ENCODE peak calls at places on chromosomes 6 and 20, in four cellular contexts. G is endothelial cell of umbilical vein, F is GM13977, V is astrocyte of the spinal cord. L is an unnamed sample.

GRCh38 chr20:50260480-50261221 is 70.0 kb downstream of the CEBPB start:
- DNase-seq in F (no peak), G (no peak), V (no peak), L (no peak)

GRCh38 chr6:33826537-33826936 is 22.7 kb upstream of the MLN start:
- DNase-seq in G (no peak), V (no peak), F (no peak), L (no peak)

GRCh38 chr6:130975325-130975724 is 87.7 kb downstream of the EPB41L2 start:
- DNase-seq in G (no peak), F (no peak), V (peak), L (no peak)

GRCh38 chr6:168905451-168906090 is 348.1 kb downstream of the THBS2 start:
- DNase-seq in F (no peak), G (no peak), V (no peak), L (no peak)

GRCh38 chr6:5173862-5174643 is 86.7 kb downstream of the LYRM4 start:
- DNase-seq in V (peak), F (peak), G (no peak), L (no peak)

GRCh38 chr20:44031001-44031574 is 116.4 kb downstream of the TOX2 start:
- DNase-seq in F (no peak), V (no peak), G (no peak), L (no peak)

GRCh38 chr20:32686530-32687179 is 12.9 kb upstream of the C20orf203 start:
- DNase-seq in V (no peak), G (no peak), F (no peak), L (no peak)

GRCh38 chr20:57388953-57389694 is 2.1 kb upstream of the RBM38 start:
- DNase-seq in F (peak), V (peak), G (peak), L (no peak)

GRCh38 chr6:34791842-34792604 is at the start of gene BLTP3A:
- DNase-seq in V (peak), F (peak), G (peak), L (peak)

GRCh38 chr20:44909872-44910689 is at the start of gene PABPC1L:
- DNase-seq in G (no peak), V (peak), F (peak), L (peak)

GRCh38 chr20:21390768-21391167 is 6.6 kb downstream of the NKX2-4 start:
- DNase-seq in V (no peak), F (no peak), G (no peak), L (no peak)

GRCh38 chr6:79546186-79546585 is 9.0 kb upstream of the LCA5 start:
- DNase-seq in F (no peak), G (peak), V (peak), L (no peak)

GRCh38 chr6:23316131-23316530 is 746.8 kb downstream of the HDGFL1 start:
- DNase-seq in V (no peak), F (no peak), G (peak), L (no peak)

GRCh38 chr6:149830731-149831379 is 33.3 kb downstream of the LRP11 start:
- DNase-seq in F (no peak), G (no peak), V (peak), L (peak)

GRCh38 chr20:50027611-50028105 is 44.9 kb downstream of the SNAI1 start:
- DNase-seq in F (no peak), G (peak), V (peak), L (peak)

GRCh38 chr20:25063546-25063945 is 5.6 kb upstream of the ACSS1 start:
- DNase-seq in G (no peak), V (no peak), F (no peak), L (no peak)

GRCh38 chr6:168648730-168649129 is 207.7 kb downstream of the SMOC2 start:
- DNase-seq in V (no peak), F (no peak), G (no peak), L (no peak)

GRCh38 chr20:32855387-32855786 is 3.3 kb upstream of the EFCAB8 start:
- DNase-seq in V (no peak), G (no peak), F (no peak), L (no peak)